ENCODE peak calls at places on chromosomes 3 and 15, in ten cellular contexts. I, W, X, Q, L, E, D, K, Z and R are unnamed samples.
A peak's percentile ranks its signal among the peaks of the same experiment; 100 is the strongest.

GRCh38 chr15:28974142-28974541 is 88.4 kb downstream of the APBA2 start:
- DNase-seq in I (no peak), W (peak; percentile 78), X (no peak), Q (no peak), L (no peak), E (peak; percentile 16), D (no peak), K (no peak), Z (peak; percentile 22), R (peak; percentile 88)

GRCh38 chr15:40743921-40744809 is 10.9 kb downstream of the RMDN3 start:
- DNase-seq in I (no peak), W (peak; percentile 75), X (peak; percentile 47), Q (no peak), L (no peak), E (no peak), D (peak; percentile 82), K (peak; percentile 52), Z (no peak), R (no peak)

GRCh38 chr3:30124435-30125390 is 481.7 kb upstream of the TGFBR2 start:
- DNase-seq in I (no peak), W (no peak), X (peak; percentile 62), Q (no peak), L (peak; percentile 51), E (no peak), D (peak; percentile 68), K (no peak), Z (peak; percentile 57), R (no peak)

GRCh38 chr15:101381671-101382212 is 86.7 kb upstream of the SNRPA1 start:
- DNase-seq in I (no peak), W (peak; percentile 54), X (no peak), Q (no peak), L (no peak), E (no peak), D (no peak), K (no peak), Z (no peak), R (no peak)

GRCh38 chr3:16122155-16122554 is 52.3 kb upstream of the GALNT15 start:
- DNase-seq in I (no peak), W (no peak), X (no peak), Q (no peak), L (no peak), E (no peak), D (no peak), K (no peak), Z (peak; percentile 34), R (no peak)

GRCh38 chr3:179772297-179772696 is 119.5 kb downstream of the USP13 start:
- DNase-seq in I (no peak), W (no peak), X (no peak), Q (no peak), L (no peak), E (no peak), D (no peak), K (no peak), Z (no peak), R (no peak)

GRCh38 chr3:22421589-22421988 is 670.6 kb upstream of the ZNF385D start:
- DNase-seq in I (no peak), W (no peak), X (no peak), Q (no peak), L (no peak), E (no peak), D (no peak), K (no peak), Z (no peak), R (no peak)

GRCh38 chr15:52737720-52738119 is 52.4 kb downstream of the ONECUT1 start:
- DNase-seq in I (no peak), W (no peak), X (no peak), Q (no peak), L (no peak), E (no peak), D (no peak), K (no peak), Z (no peak), R (no peak)

GRCh38 chr3:46935168-46935858 is 41.2 kb downstream of the CCDC12 start:
- DNase-seq in I (peak; percentile 50), W (peak; percentile 58), X (peak; percentile 99), Q (peak; percentile 78), L (peak; percentile 95), E (peak; percentile 58), D (peak; percentile 96), K (no peak), Z (peak; percentile 89), R (no peak)

DNA sequence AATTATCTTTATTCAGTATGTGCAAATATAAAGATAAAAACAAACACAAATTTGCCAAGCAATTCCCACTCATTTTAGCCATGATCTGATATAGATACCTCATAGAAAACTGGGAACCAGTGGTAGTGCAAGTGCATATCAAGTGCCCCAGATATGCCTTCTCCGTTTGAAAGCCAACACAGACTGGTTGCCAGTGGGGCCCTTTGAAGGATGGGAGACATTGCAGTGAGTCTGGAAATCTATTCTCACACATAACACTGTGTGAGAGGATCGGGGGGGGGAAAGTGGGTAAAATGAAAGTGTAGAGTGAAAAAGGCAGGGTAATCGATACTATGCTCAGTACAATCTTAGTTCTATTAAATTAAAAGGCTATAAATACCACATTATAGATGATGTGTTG is 83.0 kb downstream of the CBLB start:
- DNase-seq in I (no peak), W (no peak), X (no peak), Q (no peak), L (no peak), E (no peak), D (no peak), K (no peak), Z (no peak), R (no peak)
- H3K4me1 ChIP-seq in I (peaks cover 7% of the 10 kb centered on the region), W (peaks cover 7% of the 10 kb centered on the region), X (peaks cover 17% of the 10 kb centered on the region), Q (peaks cover 5% of the 10 kb centered on the region), L (peaks cover 8% of the 10 kb centered on the region), E (peaks cover under 1% of the 10 kb centered on the region), D (peaks cover 5% of the 10 kb centered on the region), K (no peaks in the 10 kb centered on the region), Z (no peaks in the 10 kb centered on the region), R (peaks cover 7% of the 10 kb centered on the region)

GRCh38 chr3:136860541-136860940 is 1.5 kb upstream of the NCK1 start:
- DNase-seq in I (no peak), W (no peak), X (no peak), Q (no peak), L (no peak), E (no peak), D (no peak), K (no peak), Z (no peak), R (no peak)

GRCh38 chr3:136861890-136862610 is at the start of gene NCK1:
- DNase-seq in I (peak; percentile 98), W (peak; percentile 99), X (peak; percentile 100), Q (peak; percentile 99), L (peak; percentile 99), E (peak; percentile 99), D (peak; percentile 98), K (peak; percentile 99), Z (peak; percentile 99), R (peak; percentile 99)

GRCh38 chr3:136858381-136858780 is 3.6 kb upstream of the NCK1 start:
- DNase-seq in I (no peak), W (no peak), X (no peak), Q (no peak), L (no peak), E (no peak), D (no peak), K (no peak), Z (no peak), R (no peak)

GRCh38 chr3:136862953-136863352 is 945 bp downstream of the NCK1 start:
- DNase-seq in I (no peak), W (no peak), X (no peak), Q (no peak), L (no peak), E (no peak), D (no peak), K (no peak), Z (no peak), R (no peak)

GRCh38 chr3:136862611-136862951 is 573 bp downstream of the NCK1 start:
- DNase-seq in I (peak; percentile 46), W (no peak), X (peak; percentile 83), Q (peak; percentile 56), L (peak; percentile 65), E (peak; percentile 69), D (peak; percentile 57), K (peak; percentile 74), Z (peak; percentile 67), R (peak; percentile 93)
- TF ChIP-seq POLR2A in I (no peak), W (no peak), X (no peak), Q (no peak), L (no peak), E (no peak), D (no peak), K (no peak), Z (no peak), R (no peak)

GRCh38 chr3:125149462-125149861 is 63.1 kb downstream of the SLC12A8 start:
- DNase-seq in I (no peak), W (no peak), X (no peak), Q (no peak), L (no peak), E (no peak), D (no peak), K (no peak), Z (no peak), R (no peak)
- H3K4me1 ChIP-seq in I (peaks cover 3% of the 10 kb centered on the region), W (peaks cover 63% of the 10 kb centered on the region), X (peaks cover 25% of the 10 kb centered on the region), Q (peaks cover 6% of the 10 kb centered on the region), L (peaks cover 10% of the 10 kb centered on the region), E (no peaks in the 10 kb centered on the region), D (peaks cover 13% of the 10 kb centered on the region), K (no peaks in the 10 kb centered on the region), Z (no peaks in the 10 kb centered on the region), R (peaks cover 38% of the 10 kb centered on the region)

GRCh38 chr15:80677041-80677440 is 18.1 kb upstream of the ABHD17C start:
- DNase-seq in I (no peak), W (no peak), X (no peak), Q (no peak), L (no peak), E (no peak), D (no peak), K (no peak), Z (no peak), R (no peak)

GRCh38 chr15:80668546-80669236 is 26.4 kb upstream of the ABHD17C start:
- DNase-seq in I (no peak), W (no peak), X (no peak), Q (no peak), L (no peak), E (no peak), D (no peak), K (no peak), Z (no peak), R (no peak)

GRCh38 chr15:80669599-80670273 is 25.4 kb upstream of the ABHD17C start:
- DNase-seq in I (no peak), W (no peak), X (no peak), Q (no peak), L (no peak), E (no peak), D (peak; percentile 70), K (no peak), Z (no peak), R (no peak)

GRCh38 chr15:80674245-80674614 is 20.9 kb upstream of the ABHD17C start:
- DNase-seq in I (no peak), W (no peak), X (no peak), Q (no peak), L (no peak), E (no peak), D (peak; percentile 60), K (no peak), Z (no peak), R (no peak)

DNA sequence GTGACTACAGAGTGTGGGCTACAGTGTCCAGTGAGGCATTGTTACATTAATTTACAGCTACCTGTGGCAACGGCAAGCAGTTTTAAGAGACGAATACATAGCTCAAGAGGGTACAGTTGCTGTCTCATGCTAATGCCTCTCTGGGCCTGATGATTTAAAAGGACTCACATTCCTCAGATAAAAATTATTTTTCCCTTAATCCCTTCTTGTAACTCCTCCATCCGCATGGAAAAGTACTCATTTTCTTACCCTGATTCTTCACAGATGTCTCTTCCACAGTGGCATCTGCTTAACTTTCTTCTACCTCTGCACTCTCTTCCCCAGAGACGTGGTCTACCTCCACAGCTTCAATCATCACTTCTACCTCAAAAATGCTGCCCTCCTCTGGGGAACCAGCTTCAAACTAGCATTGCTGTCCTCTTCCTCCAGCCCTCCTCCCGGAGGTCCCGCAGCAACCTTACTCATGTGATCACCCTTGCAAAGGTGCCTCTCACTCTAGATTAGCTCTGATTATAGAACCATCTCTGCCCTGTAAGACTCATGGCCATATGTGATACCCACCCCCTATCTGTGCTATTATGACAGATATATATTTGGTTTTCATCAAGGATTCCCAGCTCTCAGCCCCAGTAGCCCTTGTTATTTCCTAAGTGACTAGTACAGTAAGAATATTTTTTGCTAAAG is 21.4 kb upstream of the ABHD17C start:
- DNase-seq in I (no peak), W (no peak), X (no peak), Q (no peak), L (no peak), E (no peak), D (no peak), K (no peak), Z (no peak), R (no peak)
- TF ChIP-seq POLR2A in I (no peak), W (no peak), X (no peak), Q (no peak), L (no peak), E (no peak), D (no peak), K (no peak), Z (no peak), R (no peak)